ENCODE peak calls at places on chromosome 5, in five cellular contexts. P is lower lobe of right lung, H is keratinocyte, N is nephron progenitor cell, T is hepatocyte. L is an unnamed sample.

GRCh38 chr5:142280066-142281011 is 44.5 kb downstream of the SPRY4 start:
- DNase-seq in H (no peak), P (no peak), T (peak; percentile 37), N (peak; percentile 84), L (no peak)

GRCh38 chr5:160311491-160312138 is 749 bp downstream of the CCNJL start:
- DNase-seq in N (peak; percentile 49), H (no peak), T (peak; percentile 38), P (peak; percentile 75), L (no peak)

GRCh38 chr5:16550316-16550952 is 66.4 kb downstream of the RETREG1 start:
- DNase-seq in H (no peak), N (peak; percentile 29), P (no peak), T (peak; percentile 64), L (no peak)

GRCh38 chr5:157343842-157344790 is 78.2 kb downstream of the CYFIP2 start:
- DNase-seq in H (no peak), T (no peak), P (no peak), N (no peak), L (no peak)

GRCh38 chr5:128538249-128539037 is 398 bp upstream of the FBN2 start:
- DNase-seq in P (peak; percentile 60), T (peak; percentile 93), N (peak; percentile 93), H (peak; percentile 52), L (peak; percentile 98)

GRCh38 chr5:88680253-88681132 is 202.5 kb downstream of the MEF2C start:
- DNase-seq in N (peak; percentile 95), P (peak; percentile 80), T (peak; percentile 85), H (no peak), L (peak; percentile 69)

GRCh38 chr5:82765765-82766164 is 311.4 kb downstream of the TMEM167A start:
- DNase-seq in H (no peak), N (no peak), P (no peak), T (no peak), L (no peak)

GRCh38 chr5:78076351-78076750 is 218.1 kb downstream of the AP3B1 start:
- DNase-seq in T (peak; percentile 4), P (no peak), N (peak; percentile 18), H (no peak), L (no peak)

GRCh38 chr5:159899067-159900049 is 16.9 kb upstream of the ADRA1B start:
- DNase-seq in P (no peak), H (no peak), T (no peak), N (no peak), L (no peak)

GRCh38 chr5:77167695-77168111 is 42.8 kb upstream of the PDE8B start:
- DNase-seq in T (no peak), N (no peak), P (no peak), H (no peak), L (no peak)

GRCh38 chr5:132476853-132477729 is 13.5 kb downstream of the IRF1 start:
- DNase-seq in N (no peak), P (no peak), H (no peak), T (no peak), L (peak; percentile 62)

GRCh38 chr5:141330299-141331080 is at the start of gene PCDHGA1:
- DNase-seq in T (no peak), H (no peak), P (no peak), N (no peak), L (no peak)

GRCh38 chr5:82419559-82420332 is 141.6 kb upstream of the RPS23 start:
- DNase-seq in P (no peak), N (no peak), T (no peak), H (no peak), L (no peak)

GRCh38 chr5:158940977-158941376 is 158.7 kb downstream of the EBF1 start:
- DNase-seq in T (no peak), P (no peak), N (no peak), H (no peak), L (no peak)

GRCh38 chr5:139668924-139669680 is 21.0 kb downstream of the CXXC5 start:
- DNase-seq in P (no peak), H (no peak), T (no peak), N (no peak), L (no peak)

GRCh38 chr5:54634089-54634488 is 116.5 kb downstream of the SNX18 start:
- DNase-seq in H (peak; percentile 42), P (no peak), T (no peak), N (no peak), L (no peak)

GRCh38 chr5:42858031-42858643 is 46.4 kb upstream of the SELENOP start:
- DNase-seq in N (no peak), T (no peak), H (no peak), P (no peak), L (no peak)

GRCh38 chr5:32612134-32612888 is 27.0 kb downstream of the SUB1 start:
- DNase-seq in P (no peak), T (no peak), N (no peak), H (no peak), L (no peak)

GRCh38 chr5:159553792-159554191 is 223.5 kb upstream of the IL12B start:
- DNase-seq in H (no peak), N (no peak), T (no peak), P (no peak), L (no peak)

GRCh38 chr5:141664733-141665461 is 13.7 kb upstream of the FCHSD1 start:
- DNase-seq in H (no peak), P (peak; percentile 86), N (peak; percentile 86), T (peak; percentile 80), L (no peak)

GRCh38 chr5:66891184-66891925 is 295.2 kb downstream of the MAST4 start:
- DNase-seq in P (no peak), N (no peak), H (no peak), T (peak; percentile 12), L (no peak)

GRCh38 chr5:57258943-57259342 is 85.1 kb downstream of the GPBP1 start:
- DNase-seq in T (no peak), N (no peak), P (no peak), H (no peak), L (no peak)

GRCh38 chr5:64074533-64074932 is 91.1 kb upstream of the RNF180 start:
- DNase-seq in T (peak; percentile 61), H (peak; percentile 9), N (peak; percentile 24), P (no peak), L (no peak)

GRCh38 chr5:66595877-66596790 is at the start of gene MAST4:
- DNase-seq in H (peak; percentile 36), P (peak; percentile 92), T (peak; percentile 91), N (peak; percentile 96), L (peak; percentile 95)

GRCh38 chr5:158464383-158464782 is 605.4 kb upstream of the CLINT1 start:
- DNase-seq in H (no peak), N (no peak), P (no peak), T (no peak), L (no peak)

GRCh38 chr5:119363936-119364335 is 8.1 kb downstream of the TNFAIP8 start:
- DNase-seq in T (no peak), P (no peak), N (no peak), H (no peak), L (no peak)

GRCh38 chr5:117103703-117104102 is 529.1 kb upstream of the SEMA6A start:
- DNase-seq in T (no peak), N (no peak), P (no peak), H (no peak), L (no peak)

GRCh38 chr5:111853748-111854147 is 96.8 kb upstream of the NREP start:
- DNase-seq in T (peak; percentile 10), P (no peak), N (no peak), H (no peak), L (no peak)

GRCh38 chr5:126198509-126198908 is 224.7 kb upstream of the GRAMD2B start:
- DNase-seq in P (no peak), H (no peak), T (no peak), N (no peak), L (no peak)

GRCh38 chr5:177982072-177982727 is 13.8 kb downstream of the PROP1 start:
- DNase-seq in H (no peak), P (peak; percentile 57), N (peak; percentile 28), T (no peak), L (no peak)
- TF ChIP-seq CTCF in H (peak; percentile 33), P (peak; percentile 40), N (no peak), T (peak; percentile 20), L (peak; percentile 42)

GRCh38 chr5:51380603-51381207 is 2.5 kb upstream of the ISL1 start:
- DNase-seq in H (no peak), N (peak; percentile 46), T (peak; percentile 71), P (no peak), L (no peak)
- TF ChIP-seq CTCF in H (peak; percentile 71), N (peak; percentile 73), T (peak; percentile 72), P (peak; percentile 38), L (peak; percentile 75)

GRCh38 chr5:176450077-176450476 is 1.9 kb downstream of the FAF2 start:
- DNase-seq in N (no peak), T (no peak), P (no peak), H (no peak), L (no peak)

GRCh38 chr5:176446884-176447537 is 1.2 kb upstream of the FAF2 start:
- DNase-seq in P (no peak), N (peak; percentile 25), T (no peak), H (no peak), L (no peak)

GRCh38 chr5:176444742-176445141 is 3.4 kb upstream of the FAF2 start:
- DNase-seq in H (no peak), N (no peak), P (no peak), T (no peak), L (no peak)

GRCh38 chr5:176447982-176448608 is at the start of gene FAF2:
- DNase-seq in H (peak; percentile 92), T (peak; percentile 98), P (peak; percentile 97), N (peak; percentile 98), L (peak; percentile 98)

DNA sequence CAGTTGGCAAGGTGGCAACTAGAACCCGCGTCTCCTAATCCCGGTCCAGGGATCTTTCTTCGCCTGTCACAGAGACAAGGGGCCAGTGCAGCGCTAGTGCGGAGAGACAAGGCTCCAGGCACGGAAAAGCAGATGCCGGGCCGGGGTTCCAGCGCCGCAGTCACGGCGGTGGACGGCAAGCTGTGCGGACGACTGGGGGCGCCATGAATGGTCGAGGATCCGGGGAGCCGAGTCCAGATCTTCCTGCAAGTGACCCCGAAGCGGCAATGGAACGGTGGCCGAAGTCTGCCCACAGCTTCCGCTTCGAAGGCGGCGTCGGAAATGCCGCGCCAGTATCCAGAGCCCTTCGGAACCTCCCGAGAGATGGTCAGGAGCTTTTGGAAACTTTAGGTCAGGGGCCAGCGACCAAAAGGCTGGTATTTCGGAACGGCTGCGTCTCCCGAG is 625 bp upstream of the FAF2 start:
- DNase-seq in H (no peak), T (no peak), P (no peak), N (peak; percentile 66), L (no peak)
- TF ChIP-seq CTCF in H (no peak), T (no peak), P (no peak), N (no peak), L (no peak)

DNA sequence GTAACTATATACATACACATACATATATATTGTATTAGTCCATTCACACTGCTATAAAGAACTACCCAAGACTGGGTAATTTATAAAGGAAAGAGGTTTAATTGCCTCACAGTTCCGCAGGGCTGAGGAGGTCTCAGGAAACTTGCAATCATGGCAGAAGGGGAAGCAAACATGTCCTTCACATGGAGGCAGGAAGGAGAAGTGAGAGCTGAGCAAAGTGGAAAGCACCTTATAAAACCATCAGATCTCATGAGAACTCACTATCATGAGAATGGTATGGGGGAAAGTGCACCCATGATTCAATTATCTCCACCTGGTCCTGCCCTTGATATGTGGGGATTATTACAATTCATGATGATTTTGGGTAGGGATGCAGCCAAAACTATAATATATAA is 56.6 kb downstream of the LIX1 start:
- DNase-seq in H (no peak), N (no peak), P (no peak), T (no peak), L (no peak)
- TF ChIP-seq CTCF in H (no peak), N (no peak), P (no peak), T (no peak), L (no peak)

L was measured in chondrocyte.